ENCODE peak calls at places on chromosome 2, in ten cellular contexts. B is HCT116, Q is heart left ventricle, I is right lobe of liver, D is upper lobe of left lung, L is brain microvascular endothelial cell, G is GM12864, V is IMR-90, Y is fibroblast of pulmonary artery, M is HFFc6. Z is an unnamed sample.

GRCh38 chr2:54888146-54888545 is 162.1 kb downstream of the RTN4 start:
- DNase-seq in I (no peak), L (no peak), Q (no peak), D (no peak), G (no peak), B (no peak), V (no peak), M (no peak), Y (no peak), Z (no peak)

GRCh38 chr2:240705204-240705781 is 13.6 kb downstream of the AQP12A start:
- DNase-seq in B (no peak), M (no peak), D (no peak), Q (no peak), G (no peak), V (no peak), I (no peak), L (no peak), Y (no peak), Z (no peak)

GRCh38 chr2:177275041-177275440 is 10.5 kb upstream of the NFE2L2 start:
- DNase-seq in M (peak), D (no peak), Y (peak), V (peak), G (no peak), I (no peak), Q (no peak), L (peak), B (no peak), Z (no peak)

GRCh38 chr2:74560591-74560990 is 6.1 kb downstream of the DOK1 start:
- DNase-seq in M (no peak), V (no peak), L (no peak), I (no peak), G (no peak), D (no peak), Y (no peak), B (no peak), Q (no peak), Z (no peak)

GRCh38 chr2:200765139-200765951 is 46.4 kb upstream of the BZW1 start:
- DNase-seq in V (peak), I (no peak), L (peak), D (no peak), Q (no peak), B (peak), Y (peak), M (peak), G (no peak), Z (no peak)

GRCh38 chr2:43127941-43128561 is 98.4 kb downstream of the ZFP36L2 start:
- DNase-seq in L (no peak), G (no peak), B (no peak), I (no peak), D (no peak), Q (no peak), Y (no peak), V (no peak), M (no peak), Z (no peak)

GRCh38 chr2:233026211-233026813 is 6.2 kb upstream of the NEU2 start:
- DNase-seq in D (no peak), B (no peak), Y (peak), V (peak), M (peak), I (no peak), L (no peak), Q (no peak), G (no peak), Z (no peak)

GRCh38 chr2:168246483-168247340 is 683 bp downstream of the STK39 start:
- DNase-seq in B (no peak), G (no peak), L (peak), Q (peak), D (peak), Y (peak), V (peak), I (peak), M (peak), Z (peak)

GRCh38 chr2:178413472-178414265 is 37.3 kb downstream of the PRKRA start:
- DNase-seq in V (peak), L (peak), Y (peak), I (peak), Q (peak), B (peak), M (peak), G (peak), D (peak), Z (peak)

GRCh38 chr2:237536083-237536415 is 30.3 kb upstream of the PRLH start:
- DNase-seq in L (no peak), Q (no peak), G (no peak), Y (no peak), V (no peak), I (no peak), D (no peak), B (no peak), M (no peak), Z (no peak)

GRCh38 chr2:180184506-180184905 is 177.4 kb upstream of the CWC22 start:
- DNase-seq in L (peak), V (peak), Q (no peak), M (no peak), Y (peak), I (no peak), B (no peak), D (no peak), G (no peak), Z (no peak)

GRCh38 chr2:169511818-169512217 is 2.3 kb downstream of the KLHL41 start:
- DNase-seq in Q (no peak), D (no peak), G (no peak), L (no peak), V (no peak), M (no peak), Y (no peak), I (no peak), B (no peak), Z (no peak)

GRCh38 chr2:24950100-24950499 is 21.7 kb downstream of the DNAJC27 start:
- DNase-seq in Q (no peak), G (no peak), I (no peak), B (no peak), L (no peak), M (no peak), D (no peak), Y (no peak), V (no peak), Z (no peak)

GRCh38 chr2:241896746-241897201 is 27.2 kb downstream of the RTP5 start:
- DNase-seq in L (no peak), D (peak), V (no peak), M (no peak), G (no peak), B (no peak), Q (no peak), Y (no peak), I (peak), Z (no peak)

GRCh38 chr2:20706786-20707185 is 39.8 kb downstream of the GDF7 start:
- DNase-seq in D (no peak), G (no peak), L (no peak), Q (no peak), Y (no peak), I (no peak), B (no peak), M (no peak), V (no peak), Z (no peak)

GRCh38 chr2:193153576-193153975 is 958.8 kb upstream of the TMEFF2 start:
- DNase-seq in V (no peak), G (no peak), L (no peak), Q (no peak), I (no peak), M (no peak), Y (no peak), B (no peak), D (no peak), Z (no peak)

GRCh38 chr2:20829861-20830260 is 7.0 kb upstream of the LDAH start:
- DNase-seq in B (no peak), M (no peak), G (no peak), V (no peak), Y (no peak), Q (no peak), L (no peak), I (no peak), D (no peak), Z (no peak)

GRCh38 chr2:160087854-160088745 is 25.7 kb upstream of the PLA2R1 start:
- DNase-seq in Y (peak), M (no peak), Q (no peak), B (no peak), I (no peak), G (peak), D (no peak), V (peak), L (no peak), Z (no peak)

GRCh38 chr2:59083075-59083792 is 842.1 kb upstream of the FANCL start:
- DNase-seq in Q (no peak), G (no peak), D (no peak), B (no peak), V (no peak), I (no peak), L (no peak), M (no peak), Y (no peak), Z (no peak)

GRCh38 chr2:218015831-218016521 is 13.2 kb upstream of the TNS1 start:
- DNase-seq in M (no peak), V (no peak), Y (no peak), G (no peak), D (no peak), Q (no peak), I (no peak), L (no peak), B (no peak), Z (no peak)

GRCh38 chr2:18299423-18300212 is 260.8 kb downstream of the RDH14 start:
- DNase-seq in M (peak), G (no peak), L (peak), D (peak), Q (no peak), I (no peak), B (no peak), Y (peak), V (peak), Z (no peak)

GRCh38 chr2:60554649-60555065 is 1.2 kb upstream of the BCL11A start:
- DNase-seq in M (no peak), D (no peak), L (no peak), G (no peak), I (no peak), Q (no peak), V (no peak), Y (no peak), B (no peak), Z (no peak)

GRCh38 chr2:233814436-233814835 is 36.3 kb downstream of the MROH2A start:
- DNase-seq in M (no peak), V (no peak), Q (no peak), B (no peak), D (peak), L (no peak), I (peak), G (no peak), Y (no peak), Z (no peak)

GRCh38 chr2:105969552-105969951 is 224.5 kb downstream of the UXS1 start:
- DNase-seq in Y (peak), I (no peak), B (peak), L (no peak), M (no peak), Q (no peak), D (no peak), G (no peak), V (no peak), Z (no peak)

GRCh38 chr2:71934595-71935263 is 212.9 kb downstream of the CYP26B1 start:
- DNase-seq in D (no peak), V (no peak), Q (peak), I (peak), B (no peak), L (peak), M (no peak), G (no peak), Y (peak), Z (peak)

GRCh38 chr2:215828528-215829184 is 184.7 kb downstream of the MREG start:
- DNase-seq in Y (peak), Q (peak), M (peak), G (no peak), I (peak), D (peak), V (peak), B (peak), L (peak), Z (peak)
- TF ChIP-seq CTCF in Y (peak), Q (no peak), M (peak), G (peak), I (peak), D (peak), V (peak), B (peak), L (peak), Z (peak)

GRCh38 chr2:49288113-49288710 is 133.9 kb upstream of the FSHR start:
- DNase-seq in M (no peak), L (no peak), I (no peak), G (no peak), V (no peak), Y (peak), B (no peak), D (no peak), Q (no peak), Z (no peak)

GRCh38 chr2:49286726-49287125 is 132.4 kb upstream of the FSHR start:
- DNase-seq in B (no peak), D (no peak), I (no peak), M (no peak), Q (no peak), G (no peak), V (no peak), Y (peak), L (no peak), Z (no peak)

GRCh38 chr2:49289711-49290110 is 135.4 kb upstream of the FSHR start:
- DNase-seq in Q (no peak), L (no peak), G (no peak), D (no peak), I (no peak), V (no peak), M (no peak), B (no peak), Y (no peak), Z (no peak)

GRCh38 chr2:49288902-49289680 is 134.8 kb upstream of the FSHR start:
- DNase-seq in M (no peak), G (no peak), B (no peak), V (no peak), Y (peak), I (no peak), L (no peak), D (no peak), Q (no peak), Z (no peak)

DNA sequence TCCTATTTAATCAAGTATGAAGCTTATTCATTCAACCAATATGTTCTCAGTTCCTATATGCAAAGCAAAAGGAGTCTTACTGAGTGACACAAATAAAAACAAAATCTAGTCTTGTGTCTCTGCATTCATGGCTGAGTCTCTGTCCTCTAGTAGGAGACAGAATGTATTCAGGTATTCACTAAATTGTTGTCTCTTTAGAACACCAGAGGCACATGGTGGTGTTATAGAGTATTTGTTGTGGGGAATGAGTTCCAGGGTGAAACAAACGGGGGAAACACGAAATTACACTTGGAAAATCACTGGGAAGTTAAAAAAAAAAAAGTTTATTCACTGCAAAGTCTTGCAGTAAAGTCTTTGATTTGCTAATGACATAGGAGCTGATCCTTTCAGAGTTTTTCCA is 131.7 kb upstream of the FSHR start:
- DNase-seq in D (no peak), Q (no peak), M (no peak), I (no peak), Y (no peak), L (no peak), G (no peak), V (no peak), B (no peak), Z (no peak)
- TF ChIP-seq CTCF in D (no peak), Q (no peak), M (no peak), I (no peak), Y (peak), L (no peak), G (no peak), V (no peak), B (no peak), Z (no peak)

GRCh38 chr2:206250041-206250897 is 24.2 kb upstream of the ZDBF2 start:
- DNase-seq in D (no peak), B (no peak), I (no peak), M (peak), Y (peak), V (peak), Q (no peak), L (no peak), G (no peak), Z (peak)
- TF ChIP-seq CTCF in D (no peak), B (no peak), I (no peak), M (peak), Y (peak), V (no peak), Q (no peak), L (peak), G (peak), Z (peak)

GRCh38 chr2:96939415-96939814 is 47.0 kb downstream of the FAM178B start:
- DNase-seq in V (no peak), Y (no peak), D (no peak), B (no peak), L (no peak), I (no peak), Q (no peak), M (no peak), G (no peak), Z (no peak)
- TF ChIP-seq CTCF in V (no peak), Y (no peak), D (no peak), B (no peak), L (no peak), I (no peak), Q (no peak), M (no peak), G (no peak), Z (no peak)

DNA sequence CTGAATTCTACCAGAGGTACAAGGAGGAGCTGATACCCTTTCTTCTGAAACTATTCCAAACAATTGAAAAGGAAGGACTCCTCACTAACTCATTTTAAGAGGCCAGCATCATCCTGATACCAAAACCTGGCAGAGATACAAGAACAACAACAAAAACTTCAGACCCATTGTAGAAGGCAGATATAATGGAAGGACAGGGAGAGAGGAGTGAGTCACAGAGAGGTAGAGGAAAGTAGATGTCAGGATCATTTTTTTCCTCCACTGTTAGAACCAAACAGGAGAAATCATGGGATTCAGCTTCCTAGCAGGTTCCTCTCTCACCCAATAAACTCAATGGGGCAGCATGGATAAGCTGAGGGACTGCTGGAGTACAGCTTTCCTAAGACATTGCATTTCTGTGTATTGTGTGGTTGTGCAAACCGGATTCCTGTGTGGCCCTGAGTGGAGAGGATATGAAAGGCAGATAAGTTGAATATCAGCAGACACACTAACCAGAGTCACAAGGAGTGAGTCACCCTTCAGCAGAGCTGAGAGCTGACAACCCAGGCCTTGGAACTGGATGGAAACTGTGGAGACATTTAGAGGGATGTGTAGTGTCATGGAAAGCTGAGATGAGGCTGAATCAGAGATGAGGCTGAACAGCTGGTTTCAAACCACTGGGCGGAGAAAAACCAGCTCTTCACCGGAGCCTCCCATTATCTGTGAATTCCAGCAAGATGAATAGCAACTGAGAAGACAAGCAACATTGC is 60.9 kb upstream of the MMADHC start:
- DNase-seq in I (no peak), L (peak), Y (peak), Q (peak), V (peak), M (peak), D (no peak), G (no peak), B (no peak), Z (no peak)
- TF ChIP-seq CTCF in I (no peak), L (peak), Y (no peak), Q (no peak), V (peak), M (peak), D (no peak), G (no peak), B (no peak), Z (no peak)

Z was measured in GM13976.